ENCODE peak calls at places on chromosome 21, in six cellular contexts. H, U, Q, N, S and L are unnamed samples. For H3K9me3, the result is how much of the 10 kb centered on the place peaks cover.

GRCh38 chr21:14850394-14850793 is 214.4 kb downstream of the NRIP1 start:
- DNase-seq in H (no peak), N (no peak), U (no peak), S (no peak), Q (no peak), L (no peak)

GRCh38 chr21:42299324-42300044 is 15.7 kb downstream of the TFF3 start:
- DNase-seq in N (no peak), Q (no peak), U (peak), S (peak), H (no peak), L (peak)

GRCh38 chr21:39088831-39089380 is 94.3 kb downstream of the PSMG1 start:
- DNase-seq in Q (peak), H (no peak), U (no peak), N (no peak), S (peak), L (peak)

GRCh38 chr21:42849759-42850412 is 29.5 kb downstream of the WDR4 start:
- DNase-seq in N (no peak), S (no peak), U (no peak), Q (no peak), H (no peak), L (no peak)

GRCh38 chr21:18655927-18656326 is 252.3 kb upstream of the TMPRSS15 start:
- DNase-seq in S (no peak), H (no peak), N (no peak), Q (no peak), U (no peak), L (no peak)

GRCh38 chr21:22900511-22900910 is 1902.3 kb downstream of the NCAM2 start:
- DNase-seq in U (no peak), N (no peak), Q (no peak), H (no peak), S (no peak), L (no peak)

GRCh38 chr21:17921579-17922530 is 102.7 kb upstream of the C21orf91 start:
- DNase-seq in H (no peak), Q (no peak), U (no peak), S (peak), N (no peak), L (peak)

GRCh38 chr21:37368536-37369279 is 2.1 kb downstream of the DYRK1A start:
- DNase-seq in U (peak), S (peak), Q (peak), N (no peak), H (no peak), L (no peak)

GRCh38 chr21:42921912-42922311 is 3.5 kb downstream of the ERVH48-1 start:
- DNase-seq in H (no peak), Q (no peak), N (no peak), S (no peak), U (no peak), L (no peak)

GRCh38 chr21:42366292-42367010 is at the start of gene TFF1:
- DNase-seq in Q (peak), U (peak), S (no peak), H (no peak), N (peak), L (no peak)

GRCh38 chr21:26966978-26967913 is at the start of gene ADAMTS5:
- DNase-seq in N (peak), Q (peak), S (peak), H (peak), U (peak), L (peak)

GRCh38 chr21:26814374-26814773 is 30.8 kb downstream of the ADAMTS1 start:
- DNase-seq in H (no peak), S (no peak), U (no peak), N (no peak), Q (peak), L (no peak)

GRCh38 chr21:38500073-38500472 is 1.8 kb upstream of the ERG start:
- DNase-seq in N (no peak), S (no peak), Q (no peak), U (no peak), H (no peak), L (no peak)

GRCh38 chr21:41827951-41828883 is 50.9 kb downstream of the PRDM15 start:
- DNase-seq in N (no peak), H (no peak), U (no peak), Q (no peak), S (no peak), L (no peak)

GRCh38 chr21:21102874-21103273 is 104.7 kb downstream of the NCAM2 start:
- DNase-seq in N (no peak), H (no peak), S (no peak), Q (no peak), U (no peak), L (no peak)

GRCh38 chr21:43364851-43365424 is 62.0 kb downstream of the SIK1 start:
- DNase-seq in N (no peak), U (no peak), H (no peak), S (no peak), Q (no peak), L (no peak)

GRCh38 chr21:17818158-17819113 is 720 bp downstream of the C21orf91 start:
- DNase-seq in N (peak), U (peak), H (no peak), S (peak), Q (peak), L (peak)

GRCh38 chr21:42187976-42188653 is 30.8 kb upstream of the ABCG1 start:
- DNase-seq in U (no peak), H (no peak), Q (no peak), S (peak), N (peak), L (peak)

GRCh38 chr21:26389971-26390641 is 183.0 kb downstream of the CYYR1 start:
- DNase-seq in H (no peak), S (peak), Q (peak), U (no peak), N (no peak), L (no peak)

GRCh38 chr21:43734131-43734634 is 15.3 kb downstream of the PDXK start:
- DNase-seq in N (peak), Q (no peak), S (no peak), U (peak), H (no peak), L (no peak)

GRCh38 chr21:42149656-42150457 is 69.1 kb upstream of the ABCG1 start:
- DNase-seq in U (no peak), S (peak), Q (no peak), N (no peak), H (peak), L (no peak)

DNA sequence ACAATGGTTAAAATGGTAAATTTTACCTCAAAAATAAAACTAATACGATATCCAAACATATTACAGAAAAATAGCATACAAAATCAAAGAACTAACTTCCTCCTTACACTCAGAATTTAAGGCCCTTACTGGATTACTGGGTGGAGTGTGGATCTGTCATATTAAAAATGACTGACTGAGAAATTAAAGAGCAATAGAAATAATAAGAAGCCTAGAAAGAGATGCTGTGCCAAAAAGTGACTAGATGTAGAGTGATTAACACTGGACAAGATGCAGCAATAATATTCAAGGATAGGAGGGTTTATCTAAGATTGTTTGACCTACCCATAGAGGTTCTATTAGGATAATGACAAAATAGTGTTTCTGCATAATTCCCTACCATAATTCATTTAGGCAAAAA is 424.3 kb downstream of the SETD4 start:
- DNase-seq in Q (no peak), H (no peak), U (no peak), S (no peak), N (no peak), L (no peak)
- H3K27ac ChIP-seq in Q (no peak), H (no peak), U (no peak), S (peak), N (no peak), L (no peak)

DNA sequence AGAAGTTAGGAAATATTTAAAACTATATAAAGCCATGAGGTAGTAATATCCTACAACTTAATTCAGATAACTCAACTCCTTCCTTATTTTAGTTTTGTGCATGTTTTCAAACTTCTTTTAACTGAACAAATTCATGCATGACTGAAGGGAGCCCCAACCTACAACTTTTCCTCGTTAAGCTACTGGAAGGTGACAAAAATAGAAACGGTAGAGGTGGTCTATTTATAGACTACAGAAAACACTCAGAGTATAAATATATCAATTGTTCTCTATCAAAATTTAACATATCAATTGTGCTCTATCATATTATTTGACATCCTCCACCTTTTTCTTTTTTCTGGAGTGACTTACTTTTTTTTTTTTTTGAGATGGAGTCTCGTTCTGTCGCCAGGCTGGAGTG is 16.8 kb downstream of the SYNJ1 start:
- DNase-seq in H (no peak), N (no peak), Q (no peak), S (no peak), U (no peak), L (no peak)
- H3K9me3 ChIP-seq in H (under half), N (under half), Q (under half), S (under half), U (under half), L (under half)

DNA sequence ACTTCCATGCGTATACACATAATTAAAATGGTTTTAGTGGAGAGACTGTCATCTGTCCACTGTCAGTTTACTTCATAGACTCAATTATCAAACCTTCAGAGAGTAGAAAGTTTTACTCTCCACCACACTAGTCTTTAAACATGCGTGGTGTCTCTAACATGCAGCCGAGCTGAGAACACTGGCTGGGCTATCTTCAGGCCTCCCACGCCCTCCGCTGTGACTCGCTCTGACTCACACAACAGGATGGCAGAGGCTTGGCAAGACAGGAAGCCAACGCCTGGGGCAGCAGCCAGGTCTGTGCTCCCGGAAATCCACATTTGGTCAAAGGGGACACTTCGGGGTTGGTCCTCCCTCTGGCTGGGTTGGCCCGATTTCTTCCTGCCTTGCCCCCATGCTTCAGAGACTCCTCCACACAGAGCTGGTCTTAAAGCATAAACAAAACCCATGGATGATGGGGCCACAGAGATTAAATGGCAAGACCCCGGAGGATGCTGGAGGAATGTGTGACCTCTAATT is 22.7 kb upstream of the IFNGR2 start:
- DNase-seq in U (peak), H (peak), S (peak), N (peak), Q (peak), L (peak)
- H3K27ac ChIP-seq in U (peak), H (peak), S (peak), N (peak), Q (peak), L (peak)

GRCh38 chr21:40200962-40201361 is 333.7 kb downstream of the PCP4 start:
- DNase-seq in U (no peak), Q (no peak), S (no peak), H (no peak), N (no peak), L (no peak)

GRCh38 chr21:40208960-40209359 is 341.7 kb downstream of the PCP4 start:
- DNase-seq in H (no peak), N (no peak), Q (no peak), S (no peak), U (no peak), L (no peak)

GRCh38 chr21:40208206-40208950 is 341.1 kb downstream of the PCP4 start:
- DNase-seq in Q (no peak), N (no peak), U (no peak), S (no peak), H (no peak), L (no peak)

GRCh38 chr21:40210251-40210650 is 343.0 kb downstream of the PCP4 start:
- DNase-seq in N (no peak), S (no peak), U (no peak), H (no peak), Q (no peak), L (no peak)

GRCh38 chr21:40204956-40205355 is 337.7 kb downstream of the PCP4 start:
- DNase-seq in Q (no peak), H (no peak), N (no peak), S (no peak), U (no peak), L (no peak)
- H3K9me3 ChIP-seq in Q (under half), H (under half), N (under half), S (under half), U (under half), L (under half)

GRCh38 chr21:44751186-44751798 is 39.9 kb upstream of the TSPEAR start:
- DNase-seq in N (no peak), S (no peak), H (no peak), U (no peak), Q (no peak), L (no peak)

GRCh38 chr21:44751799-44752636 is 40.6 kb upstream of the TSPEAR start:
- DNase-seq in H (no peak), S (no peak), Q (no peak), U (no peak), N (no peak), L (no peak)

GRCh38 chr21:44752701-44753235 is 41.4 kb upstream of the TSPEAR start:
- DNase-seq in H (no peak), Q (no peak), S (peak), N (no peak), U (no peak), L (no peak)

GRCh38 chr21:44755227-44755626 is 43.9 kb upstream of the TSPEAR start:
- DNase-seq in Q (no peak), U (no peak), H (no peak), S (no peak), N (no peak), L (no peak)

GRCh38 chr21:44753357-44753756 is 42.0 kb upstream of the TSPEAR start:
- DNase-seq in H (no peak), N (no peak), S (no peak), Q (no peak), U (no peak), L (no peak)
- H3K27ac ChIP-seq in H (no peak), N (no peak), S (no peak), Q (no peak), U (no peak), L (no peak)

GRCh38 chr21:40800126-40800525 is 46.8 kb downstream of the DSCAM start:
- DNase-seq in Q (no peak), U (no peak), N (no peak), S (no peak), H (no peak), L (no peak)
- H3K9me3 ChIP-seq in Q (under half), U (under half), N (under half), S (under half), H (under half), L (under half)

GRCh38 chr21:16570196-16570595 is 840.4 kb downstream of the USP25 start:
- DNase-seq in S (peak), Q (peak), N (no peak), U (no peak), H (no peak), L (no peak)

GRCh38 chr21:16571594-16571993 is 841.8 kb downstream of the USP25 start:
- DNase-seq in U (no peak), H (no peak), N (no peak), S (no peak), Q (no peak), L (no peak)

GRCh38 chr21:16572032-16572431 is 842.2 kb downstream of the USP25 start:
- DNase-seq in S (peak), U (no peak), N (no peak), H (no peak), Q (no peak), L (no peak)

GRCh38 chr21:16570856-16571255 is 841.1 kb downstream of the USP25 start:
- DNase-seq in Q (peak), S (no peak), H (no peak), N (no peak), U (no peak), L (no peak)

DNA sequence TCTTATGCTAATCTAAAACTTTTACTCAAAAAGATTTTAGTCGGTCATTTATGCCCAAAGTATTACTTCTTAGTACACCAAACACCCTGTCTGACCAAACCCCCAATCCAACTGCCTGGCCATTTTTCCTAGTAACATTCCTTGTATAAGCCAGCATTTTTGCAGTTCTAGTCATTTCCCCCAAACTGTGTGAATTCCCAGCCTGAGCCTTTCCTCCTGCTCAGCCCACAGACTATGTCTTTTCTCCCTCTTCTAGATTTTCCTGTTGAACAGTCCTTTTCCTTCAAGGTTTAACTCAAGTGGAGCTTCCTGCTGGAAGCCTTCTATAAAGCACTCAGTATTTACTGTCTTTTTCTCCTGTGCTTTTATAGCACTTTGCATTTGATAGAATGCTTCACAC is 843.8 kb downstream of the USP25 start:
- DNase-seq in Q (peak), U (no peak), S (no peak), H (no peak), N (no peak), L (no peak)
- H3K27ac ChIP-seq in Q (peak), U (no peak), S (no peak), H (no peak), N (no peak), L (no peak)

GRCh38 chr21:9774347-9774746 is 747.0 kb upstream of the TPTE start:
- DNase-seq in H (no peak), Q (no peak), N (no peak), S (no peak), U (no peak), L (no peak)
- H3K9me3 ChIP-seq in H (under half), Q (under half), N (under half), S (half or more), U (under half), L (under half)

GRCh38 chr21:46634966-46635323 is 529 bp upstream of the PRMT2 start:
- DNase-seq in N (no peak), U (peak), Q (peak), H (peak), S (peak), L (no peak)

GRCh38 chr21:46636181-46636512 is 673 bp downstream of the PRMT2 start:
- DNase-seq in N (no peak), S (no peak), U (no peak), H (no peak), Q (no peak), L (no peak)

GRCh38 chr21:46635324-46636180 is at the start of gene PRMT2:
- DNase-seq in H (peak), U (peak), S (peak), Q (peak), N (peak), L (peak)

GRCh38 chr21:46633561-46633960 is 1.9 kb upstream of the PRMT2 start:
- DNase-seq in S (no peak), N (no peak), U (no peak), Q (no peak), H (no peak), L (no peak)

DNA sequence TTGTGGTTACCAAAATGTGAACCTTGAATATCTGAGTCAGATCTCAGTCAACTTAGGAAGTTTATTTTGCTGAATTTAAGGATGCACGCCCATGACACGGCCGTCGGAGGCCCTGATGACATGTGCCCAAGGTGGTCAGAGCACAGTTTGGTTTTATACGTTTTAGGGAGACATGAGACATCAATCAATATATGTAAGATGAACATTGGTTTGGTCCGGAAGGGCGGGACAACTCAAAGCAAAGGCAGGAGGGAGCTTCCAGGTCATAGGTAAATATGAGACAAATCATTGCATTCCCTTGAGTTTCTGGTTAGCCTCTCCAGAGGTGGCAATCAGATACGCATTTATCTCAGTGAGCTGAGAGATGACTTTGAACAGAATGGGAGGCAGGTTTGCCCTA is 1.0 kb upstream of the PRMT2 start:
- DNase-seq in H (no peak), N (no peak), S (no peak), Q (no peak), U (peak), L (no peak)
- H3K27ac ChIP-seq in H (peak), N (peak), S (peak), Q (peak), U (peak), L (peak)